ENCODE peak calls at places on chromosomes 6 and 20, in seven cellular contexts. U is astrocyte of the spinal cord, W is fibroblast of lung, N is GM13976, O is adrenal gland, M is coronary artery, S is GM10248. F is an unnamed sample.

GRCh38 chr6:133947302-133947900 is 5.6 kb upstream of the TBPL1 start:
- DNase-seq in U (no peak), W (no peak), N (no peak), O (no peak), M (no peak), S (no peak), F (no peak)

GRCh38 chr6:69232506-69233194 is 564.2 kb downstream of the LMBRD1 start:
- DNase-seq in U (peak), W (peak), N (peak), O (peak), M (no peak), S (peak), F (peak)

GRCh38 chr6:167140589-167141474 is 16.9 kb downstream of the GPR31 start:
- DNase-seq in U (peak), W (no peak), N (no peak), O (no peak), M (no peak), S (no peak), F (no peak)

GRCh38 chr6:136657629-136658028 is 107.4 kb upstream of the MAP7 start:
- DNase-seq in U (no peak), W (peak), N (no peak), O (no peak), M (no peak), S (no peak), F (no peak)

GRCh38 chr6:11023032-11023431 is 21.1 kb downstream of the ELOVL2 start:
- DNase-seq in U (no peak), W (no peak), N (no peak), O (no peak), M (no peak), S (no peak), F (no peak)

GRCh38 chr6:17045581-17046322 is 56.1 kb upstream of the STMND1 start:
- DNase-seq in U (peak), W (peak), N (no peak), O (no peak), M (no peak), S (no peak), F (no peak)

GRCh38 chr6:139990865-139991264 is 616.4 kb upstream of the CITED2 start:
- DNase-seq in U (peak), W (peak), N (no peak), O (peak), M (no peak), S (no peak), F (no peak)

GRCh38 chr20:17636523-17637412 is 45.3 kb downstream of the RRBP1 start:
- DNase-seq in U (no peak), W (no peak), N (no peak), O (no peak), M (no peak), S (no peak), F (no peak)

GRCh38 chr6:45289751-45290514 is 38.2 kb upstream of the RUNX2 start:
- DNase-seq in U (no peak), W (no peak), N (no peak), O (no peak), M (no peak), S (no peak), F (no peak)

GRCh38 chr6:106134087-106134770 is 48.1 kb downstream of the PRDM1 start:
- DNase-seq in U (no peak), W (no peak), N (no peak), O (no peak), M (peak), S (no peak), F (no peak)

GRCh38 chr6:107292570-107293285 is 166.6 kb downstream of the PDSS2 start:
- DNase-seq in U (no peak), W (no peak), N (no peak), O (no peak), M (no peak), S (no peak), F (no peak)

GRCh38 chr6:111952326-111952725 is 79.1 kb upstream of the FYN start:
- DNase-seq in U (no peak), W (no peak), N (no peak), O (no peak), M (no peak), S (no peak), F (no peak)

GRCh38 chr20:555933-556332 is 12.3 kb upstream of the CSNK2A1 start:
- DNase-seq in U (no peak), W (no peak), N (no peak), O (no peak), M (no peak), S (no peak), F (no peak)

GRCh38 chr20:31677553-31678260 is 40.0 kb downstream of the COX4I2 start:
- DNase-seq in U (no peak), W (no peak), N (no peak), O (no peak), M (no peak), S (no peak), F (no peak)

GRCh38 chr6:1972961-1973360 is 272.4 kb downstream of the GMDS start:
- DNase-seq in U (no peak), W (peak), N (no peak), O (no peak), M (no peak), S (no peak), F (no peak)

GRCh38 chr20:47677314-47678129 is 107.8 kb downstream of the SULF2 start:
- DNase-seq in U (no peak), W (peak), N (peak), O (peak), M (no peak), S (peak), F (peak)

GRCh38 chr6:36120979-36121706 is 9.2 kb upstream of the MAPK13 start:
- DNase-seq in U (no peak), W (peak), N (peak), O (peak), M (no peak), S (no peak), F (no peak)

GRCh38 chr6:135096403-135097130 is 41.9 kb upstream of the HBS1L start:
- DNase-seq in U (no peak), W (no peak), N (no peak), O (no peak), M (no peak), S (no peak), F (no peak)

GRCh38 chr6:38552136-38552535 is 87.6 kb downstream of the BTBD9 start:
- DNase-seq in U (no peak), W (no peak), N (peak), O (no peak), M (no peak), S (peak), F (no peak)

GRCh38 chr6:15841937-15842698 is 179.3 kb upstream of the DTNBP1 start:
- DNase-seq in U (no peak), W (peak), N (no peak), O (no peak), M (no peak), S (no peak), F (no peak)

GRCh38 chr6:90669846-90670245 is 83.0 kb upstream of the MAP3K7 start:
- DNase-seq in U (no peak), W (no peak), N (no peak), O (no peak), M (no peak), S (no peak), F (no peak)

GRCh38 chr6:161246725-161247124 is 27.1 kb downstream of the AGPAT4 start:
- DNase-seq in U (no peak), W (no peak), N (no peak), O (no peak), M (no peak), S (no peak), F (no peak)

GRCh38 chr20:17971571-17972013 is 2.8 kb downstream of the MGME1 start:
- DNase-seq in U (peak), W (peak), N (no peak), O (no peak), M (no peak), S (no peak), F (no peak)

GRCh38 chr6:169190144-169190584 is 63.5 kb downstream of the THBS2 start:
- DNase-seq in U (peak), W (peak), N (no peak), O (peak), M (peak), S (no peak), F (no peak)

GRCh38 chr6:76810286-76810685 is 653.0 kb downstream of the HTR1B start:
- DNase-seq in U (no peak), W (no peak), N (no peak), O (no peak), M (no peak), S (no peak), F (no peak)

GRCh38 chr6:68638225-68638900 is 3.3 kb downstream of the ADGRB3 start:
- DNase-seq in U (peak), W (peak), N (peak), O (peak), M (no peak), S (peak), F (no peak)

GRCh38 chr6:145891565-145891964 is 72.6 kb downstream of the SHPRH start:
- DNase-seq in U (peak), W (peak), N (no peak), O (no peak), M (no peak), S (no peak), F (no peak)

GRCh38 chr20:44730441-44730840 is 15.2 kb upstream of the KCNK15 start:
- DNase-seq in U (peak), W (peak), N (no peak), O (no peak), M (no peak), S (no peak), F (no peak)

GRCh38 chr20:33296206-33296605 is 13.2 kb downstream of the BPIFB1 start:
- DNase-seq in U (no peak), W (no peak), N (no peak), O (no peak), M (no peak), S (no peak), F (no peak)

GRCh38 chr20:33301192-33301930 is 18.3 kb downstream of the BPIFB1 start:
- DNase-seq in U (no peak), W (no peak), N (no peak), O (no peak), M (no peak), S (no peak), F (no peak)

GRCh38 chr20:33303595-33303994 is 20.6 kb downstream of the BPIFB1 start:
- DNase-seq in U (no peak), W (no peak), N (no peak), O (no peak), M (no peak), S (no peak), F (no peak)

GRCh38 chr20:33298391-33298790 is 15.4 kb downstream of the BPIFB1 start:
- DNase-seq in U (no peak), W (no peak), N (no peak), O (no peak), M (no peak), S (no peak), F (no peak)

DNA sequence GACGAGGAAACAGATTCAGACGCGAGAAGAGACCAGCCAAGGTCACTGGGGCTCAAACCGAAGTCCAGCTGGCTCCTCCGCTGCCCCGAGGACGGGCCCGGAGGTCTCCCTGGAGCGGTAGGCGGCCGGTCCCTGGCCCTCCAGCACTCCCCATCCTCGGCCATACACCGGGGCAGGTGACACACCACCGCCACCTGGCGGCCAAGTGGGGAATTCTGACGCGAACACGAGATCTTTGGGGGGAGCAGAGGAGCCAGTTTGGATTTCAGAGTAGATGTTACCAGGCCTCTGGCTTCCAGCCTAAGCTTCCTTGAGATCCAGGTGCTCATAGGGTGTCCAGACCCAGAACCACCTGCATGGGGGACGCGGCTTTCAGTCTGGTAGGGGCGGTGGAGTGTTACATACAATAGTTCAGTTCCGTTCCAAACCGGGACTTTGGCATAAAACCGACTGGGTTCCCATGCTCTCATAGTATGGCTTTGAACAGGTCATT is 16.1 kb downstream of the BPIFB1 start:
- DNase-seq in U (peak), W (peak), N (peak), O (peak), M (no peak), S (peak), F (peak)
- TF ChIP-seq CTCF in U (peak), W (peak), N (peak), O (peak), M (peak), S (peak), F (peak)

GRCh38 chr6:27043244-27043643 is 204.3 kb upstream of the PRSS16 start:
- DNase-seq in U (no peak), W (no peak), N (no peak), O (no peak), M (no peak), S (no peak), F (no peak)

GRCh38 chr6:27038498-27038897 is 209.0 kb upstream of the PRSS16 start:
- DNase-seq in U (no peak), W (no peak), N (no peak), O (no peak), M (no peak), S (no peak), F (no peak)

DNA sequence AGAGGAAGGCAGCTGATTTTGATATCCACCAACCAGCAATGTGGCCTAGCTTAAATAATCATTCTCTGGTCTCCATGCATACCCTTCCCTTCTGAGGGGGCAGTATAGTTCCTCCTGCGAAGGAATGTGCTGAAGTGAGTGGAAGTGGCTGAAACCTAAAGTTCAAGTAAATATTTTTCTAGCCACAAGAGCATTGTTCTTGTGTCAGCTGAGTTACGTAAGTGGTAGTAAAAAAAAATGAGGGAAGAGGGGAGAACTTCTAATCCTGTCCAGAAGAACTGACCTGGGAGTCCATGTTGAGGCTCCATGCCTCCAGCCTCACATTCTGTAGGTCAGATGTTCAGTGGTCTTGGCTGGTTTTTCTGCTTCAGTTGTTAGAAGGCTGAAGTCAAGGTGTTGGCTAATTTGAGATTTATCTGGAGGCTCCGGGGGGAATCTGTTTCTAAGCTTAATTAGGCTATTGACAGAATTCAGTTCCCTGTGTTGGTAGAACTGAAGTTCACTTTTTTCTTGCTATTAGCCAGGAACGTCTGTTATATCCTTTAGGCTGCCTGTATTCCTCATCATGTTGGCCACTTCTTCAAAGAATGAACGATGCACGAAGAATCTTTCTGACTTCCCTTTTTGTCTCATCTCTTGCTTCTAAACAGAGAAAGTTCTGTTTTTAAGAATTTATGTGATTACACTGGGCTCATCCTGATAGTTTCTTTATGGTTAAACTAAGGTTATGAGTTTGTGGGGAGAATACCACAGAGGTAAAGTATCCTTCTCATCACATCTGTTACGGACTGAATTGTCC is 207.1 kb upstream of the PRSS16 start:
- DNase-seq in U (no peak), W (no peak), N (no peak), O (no peak), M (no peak), S (no peak), F (no peak)
- TF ChIP-seq CTCF in U (no peak), W (no peak), N (no peak), O (no peak), M (no peak), S (no peak), F (no peak)

GRCh38 chr6:138289739-138290138 is 71.4 kb upstream of the PBOV1 start:
- DNase-seq in U (no peak), W (no peak), N (peak), O (peak), M (no peak), S (no peak), F (no peak)
- TF ChIP-seq CTCF in U (peak), W (no peak), N (peak), O (no peak), M (no peak), S (peak), F (no peak)

GRCh38 chr6:29947292-29947980 is 5.1 kb downstream of the HLA-A start:
- DNase-seq in U (no peak), W (no peak), N (no peak), O (no peak), M (no peak), S (no peak), F (no peak)
- TF ChIP-seq CTCF in U (no peak), W (no peak), N (no peak), O (no peak), M (no peak), S (no peak), F (no peak)

DNA sequence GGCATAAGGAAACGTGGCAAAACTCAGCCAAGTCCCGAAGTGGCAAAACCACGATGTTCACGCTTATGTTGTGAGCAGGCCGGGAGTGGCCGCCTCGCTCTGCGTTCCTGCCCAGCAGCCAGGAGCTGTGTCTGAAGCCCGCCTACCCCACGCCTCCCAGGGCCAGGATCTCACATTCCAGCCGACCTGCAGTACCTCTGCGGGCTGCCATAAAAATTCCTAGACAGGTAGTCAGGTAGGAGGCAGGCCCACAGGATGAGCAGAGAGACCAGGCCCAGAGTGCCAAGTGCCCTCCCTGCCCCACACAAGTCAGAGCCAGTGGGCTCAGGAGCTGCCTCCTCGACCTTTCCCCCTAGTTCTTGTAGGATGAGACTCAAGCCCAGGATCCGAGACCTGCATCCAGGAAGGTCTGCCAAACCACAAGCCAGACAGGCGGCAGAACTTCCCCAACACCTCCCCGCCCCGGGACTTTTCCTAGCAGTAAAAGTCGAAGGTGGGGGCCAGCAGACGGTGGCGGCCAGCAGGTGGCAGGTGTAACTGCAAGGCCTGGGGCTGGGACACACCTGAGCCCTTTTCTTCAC is 16.7 kb downstream of the PMEPA1 start:
- DNase-seq in U (peak), W (no peak), N (no peak), O (no peak), M (no peak), S (no peak), F (peak)
- TF ChIP-seq CTCF in U (peak), W (no peak), N (no peak), O (no peak), M (no peak), S (peak), F (no peak)

GRCh38 chr6:32415521-32416019 is 8.6 kb upstream of the BTNL2 start:
- DNase-seq in U (peak), W (peak), N (peak), O (peak), M (peak), S (peak), F (peak)
- TF ChIP-seq CTCF in U (peak), W (peak), N (peak), O (peak), M (peak), S (peak), F (peak)

GRCh38 chr6:88870728-88871330 is 92.6 kb downstream of the RNGTT start:
- DNase-seq in U (peak), W (peak), N (peak), O (peak), M (no peak), S (peak), F (peak)
- TF ChIP-seq CTCF in U (peak), W (peak), N (peak), O (peak), M (peak), S (peak), F (peak)

F was measured in mesothelial cell of epicardium.